ENCODE peak calls at places on chromosomes 1 and 21, in six cellular contexts. K, N, H, X, C and W are unnamed samples.

GRCh38 chr1:61100578-61100977 is 18.2 kb downstream of the NFIA start:
- DNase-seq in K (no peak), H (no peak), C (no peak), N (no peak), X (no peak), W (no peak)

GRCh38 chr1:158043232-158043631 is 49.8 kb downstream of the KIRREL1 start:
- DNase-seq in K (no peak), X (no peak), H (no peak), N (peak; percentile 60), C (no peak), W (no peak)

GRCh38 chr1:121483961-121484424 is 299.2 kb downstream of the SRGAP2C start:
- DNase-seq in H (peak; percentile 90), C (no peak), N (no peak), K (no peak), X (peak; percentile 33), W (peak; percentile 59)

GRCh38 chr1:180773210-180773865 is 139.4 kb upstream of the KIAA1614 start:
- DNase-seq in N (no peak), X (peak; percentile 72), K (no peak), C (no peak), H (no peak), W (peak; percentile 65)

GRCh38 chr1:224644553-224645154 is 28.5 kb downstream of the CNIH3 start:
- DNase-seq in X (peak; percentile 47), K (peak; percentile 45), N (peak; percentile 81), H (no peak), C (peak; percentile 35), W (peak; percentile 55)

GRCh38 chr1:114482585-114482984 is 28.4 kb downstream of the TRIM33 start:
- DNase-seq in X (no peak), H (no peak), K (no peak), C (no peak), N (no peak), W (no peak)

GRCh38 chr1:156656779-156657160 is 14.9 kb downstream of the BCAN start:
- DNase-seq in K (no peak), N (no peak), X (no peak), C (no peak), H (no peak), W (no peak)

GRCh38 chr1:12745992-12746323 is at the start of gene CFAP107:
- DNase-seq in C (no peak), H (no peak), K (no peak), X (no peak), N (no peak), W (peak; percentile 34)

GRCh38 chr1:154481058-154481457 is 21.0 kb upstream of the TDRD10 start:
- DNase-seq in N (no peak), H (no peak), X (no peak), C (no peak), K (no peak), W (no peak)

GRCh38 chr1:52157582-52157981 is 15.7 kb downstream of the ZFYVE9 start:
- DNase-seq in H (no peak), C (no peak), X (peak; percentile 28), N (no peak), K (no peak), W (peak; percentile 44)

GRCh38 chr1:203402609-203403337 is 51.9 kb upstream of the FMOD start:
- DNase-seq in N (no peak), X (peak; percentile 45), H (peak; percentile 76), K (no peak), C (no peak), W (peak; percentile 44)

GRCh38 chr1:92749024-92749634 is 35.8 kb downstream of the EVI5 start:
- DNase-seq in N (peak; percentile 13), C (peak; percentile 4), H (no peak), K (no peak), X (peak; percentile 32), W (peak; percentile 73)

GRCh38 chr1:3262681-3263286 is 191.7 kb upstream of the ARHGEF16 start:
- DNase-seq in C (no peak), N (no peak), X (no peak), H (no peak), K (no peak), W (no peak)

GRCh38 chr1:207619833-207620572 is 24.9 kb upstream of the CR1L start:
- DNase-seq in H (peak; percentile 5), X (peak; percentile 39), K (no peak), N (no peak), C (no peak), W (peak; percentile 63)

GRCh38 chr1:70504176-70504820 is 93.2 kb downstream of the CTH start:
- DNase-seq in N (no peak), C (no peak), H (no peak), K (peak; percentile 30), X (peak; percentile 8), W (peak; percentile 55)

GRCh38 chr1:42957880-42958487 is 684 bp downstream of the SLC2A1 start:
- DNase-seq in X (peak; percentile 61), K (peak; percentile 53), N (no peak), H (no peak), C (peak; percentile 42), W (peak; percentile 75)

GRCh38 chr1:1355376-1355775 is 3.0 kb downstream of the MXRA8 start:
- DNase-seq in H (no peak), K (no peak), N (no peak), X (no peak), C (no peak), W (peak; percentile 25)

GRCh38 chr1:1924378-1924777 is 5.3 kb upstream of the TMEM52 start:
- DNase-seq in C (no peak), X (no peak), K (no peak), N (no peak), H (no peak), W (no peak)

GRCh38 chr1:23557471-23558124 is 1.7 kb downstream of the ID3 start:
- DNase-seq in C (no peak), H (no peak), X (no peak), N (no peak), K (no peak), W (no peak)

GRCh38 chr1:244137261-244137660 is 86.2 kb downstream of the ZBTB18 start:
- DNase-seq in H (no peak), X (no peak), C (no peak), N (no peak), K (no peak), W (no peak)

GRCh38 chr1:78003070-78003751 is 1.5 kb upstream of the DNAJB4 start:
- DNase-seq in K (no peak), H (no peak), X (no peak), C (no peak), N (no peak), W (no peak)

GRCh38 chr21:32770514-32771133 is 931 bp downstream of the PAXBP1 start:
- DNase-seq in N (peak; percentile 20), K (no peak), X (peak; percentile 16), H (no peak), C (no peak), W (peak; percentile 55)

GRCh38 chr1:93960641-93961147 is 51.5 kb upstream of the GCLM start:
- DNase-seq in H (no peak), N (no peak), X (no peak), C (no peak), K (no peak), W (no peak)

GRCh38 chr21:29870814-29871213 is 69.0 kb downstream of the GRIK1 start:
- DNase-seq in C (no peak), X (no peak), H (no peak), N (no peak), K (no peak), W (no peak)

GRCh38 chr1:153353226-153353947 is 4.3 kb upstream of the S100A9 start:
- DNase-seq in K (no peak), N (peak; percentile 50), X (no peak), H (no peak), C (no peak), W (peak; percentile 19)

GRCh38 chr1:244158039-244158438 is 107.0 kb downstream of the ZBTB18 start:
- DNase-seq in K (no peak), X (no peak), C (no peak), H (no peak), N (no peak), W (no peak)

GRCh38 chr1:217261636-217262035 is 369.3 kb downstream of the GPATCH2 start:
- DNase-seq in H (no peak), C (no peak), N (no peak), X (no peak), K (no peak), W (no peak)

GRCh38 chr1:59229138-59229537 is 67.8 kb upstream of the FGGY start:
- DNase-seq in X (no peak), H (peak; percentile 32), C (no peak), N (no peak), K (no peak), W (no peak)

GRCh38 chr1:15214507-15214906 is 32.5 kb upstream of the FHAD1 start:
- DNase-seq in K (no peak), N (no peak), X (no peak), C (no peak), H (peak; percentile 8), W (no peak)